ENCODE peak calls at places on chromosomes 6 and 20, in nine cellular contexts. G, X, E, T, U, W, B, R and P are unnamed samples.

GRCh38 chr6:46276571-46277142 is 105.9 kb upstream of the ENPP5 start:
- DNase-seq in W (no peak), G (no peak), X (no peak), U (no peak), R (no peak), E (no peak), B (no peak), T (no peak), P (no peak)

GRCh38 chr6:170444056-170444505 is 109.0 kb downstream of the PSMB1 start:
- DNase-seq in B (no peak), U (no peak), X (no peak), G (no peak), T (no peak), R (no peak), W (no peak), E (no peak), P (no peak)

GRCh38 chr20:45985573-45985972 is 13.6 kb upstream of the ZNF335 start:
- DNase-seq in B (no peak), T (peak; percentile 61), X (peak; percentile 24), U (peak; percentile 21), G (no peak), E (no peak), W (no peak), R (no peak), P (no peak)

GRCh38 chr20:43988867-43989266 is 74.2 kb downstream of the TOX2 start:
- DNase-seq in X (no peak), G (no peak), U (no peak), B (no peak), E (no peak), R (no peak), W (no peak), T (peak; percentile 75), P (no peak)

GRCh38 chr6:149897015-149897697 is 757 bp downstream of the RAET1E start:
- DNase-seq in G (no peak), T (peak; percentile 97), R (peak; percentile 82), W (no peak), U (peak; percentile 93), X (peak; percentile 59), B (peak; percentile 14), E (no peak), P (no peak)

GRCh38 chr20:8394308-8394945 is 262.4 kb downstream of the PLCB1 start:
- DNase-seq in B (no peak), R (peak; percentile 31), T (no peak), G (no peak), U (peak; percentile 64), E (no peak), W (no peak), X (no peak), P (no peak)

GRCh38 chr6:106512048-106512957 is 117.0 kb downstream of the RTN4IP1 start:
- DNase-seq in X (peak; percentile 92), G (peak; percentile 67), W (peak; percentile 51), T (peak; percentile 81), U (peak; percentile 35), E (no peak), R (peak; percentile 53), B (no peak), P (peak; percentile 56)

GRCh38 chr6:107666084-107666981 is 157.8 kb downstream of the SCML4 start:
- DNase-seq in X (no peak), E (no peak), G (no peak), T (peak; percentile 79), B (no peak), U (peak; percentile 41), R (peak; percentile 48), W (no peak), P (peak; percentile 46)

GRCh38 chr6:33301877-33302276 is 3.1 kb upstream of the RGL2 start:
- DNase-seq in T (no peak), U (no peak), B (no peak), G (no peak), E (no peak), W (no peak), X (no peak), R (no peak), P (no peak)

GRCh38 chr6:4712291-4712690 is 63.9 kb upstream of the CDYL start:
- DNase-seq in G (no peak), X (no peak), E (no peak), W (no peak), U (no peak), B (no peak), T (no peak), R (no peak), P (no peak)

GRCh38 chr6:19322691-19323470 is 514.3 kb upstream of the ID4 start:
- DNase-seq in G (no peak), R (peak; percentile 30), W (no peak), T (peak; percentile 66), U (peak; percentile 44), X (no peak), E (no peak), B (no peak), P (no peak)

GRCh38 chr20:25540273-25540672 is 45.1 kb downstream of the NINL start:
- DNase-seq in T (no peak), B (no peak), W (peak; percentile 66), G (no peak), E (no peak), R (peak; percentile 46), U (peak; percentile 22), X (no peak), P (no peak)

GRCh38 chr6:170067257-170067656 is 223.6 kb downstream of the DLL1 start:
- DNase-seq in R (no peak), B (no peak), U (no peak), X (peak; percentile 34), E (no peak), T (no peak), W (no peak), G (no peak), P (no peak)

GRCh38 chr6:2448826-2449571 is 203.6 kb upstream of the GMDS start:
- DNase-seq in E (no peak), G (no peak), B (no peak), R (peak; percentile 76), T (peak; percentile 82), X (no peak), U (peak; percentile 83), W (peak; percentile 81), P (peak; percentile 48)

GRCh38 chr6:31493875-31494694 is 3.9 kb upstream of the MICB start:
- DNase-seq in X (peak; percentile 93), E (no peak), W (peak; percentile 69), G (peak; percentile 66), B (peak; percentile 52), R (peak; percentile 51), T (peak; percentile 86), U (peak; percentile 76), P (peak; percentile 87)

GRCh38 chr6:168302534-168302933 is 17.0 kb downstream of the DACT2 start:
- DNase-seq in X (no peak), B (no peak), W (peak; percentile 50), G (no peak), U (no peak), R (no peak), T (no peak), E (no peak), P (no peak)

GRCh38 chr6:26207248-26207801 is 120.1 kb downstream of the HFE start:
- DNase-seq in T (no peak), E (no peak), U (no peak), R (no peak), G (no peak), B (no peak), W (no peak), X (no peak), P (no peak)

GRCh38 chr6:139147628-139148027 is 12.7 kb downstream of the HECA start:
- DNase-seq in R (no peak), X (no peak), W (no peak), B (no peak), E (no peak), T (no peak), G (no peak), U (no peak), P (no peak)